ENCODE peak calls at places on chromosomes 16 and 17, in four cellular contexts. K, A, L and C are unnamed samples.

GRCh38 chr16:57862698-57863433 is 60.6 kb upstream of the KIFC3 start:
- DNase-seq in K (no peak), A (no peak), L (no peak), C (no peak)

GRCh38 chr16:13359835-13360234 is 458.4 kb downstream of the SHISA9 start:
- DNase-seq in K (no peak), A (no peak), L (no peak), C (no peak)

GRCh38 chr17:49557204-49558024 is 18.3 kb upstream of the NXPH3 start:
- DNase-seq in K (no peak), A (peak), L (no peak), C (peak)

GRCh38 chr17:30793282-30793977 is 31.1 kb downstream of the CRLF3 start:
- DNase-seq in K (no peak), A (no peak), L (no peak), C (no peak)

GRCh38 chr16:81967358-81967757 is 43.9 kb downstream of the SDR42E1 start:
- DNase-seq in K (no peak), A (no peak), L (no peak), C (no peak)

GRCh38 chr17:11144358-11145233 is 96.4 kb upstream of the SHISA6 start:
- DNase-seq in K (no peak), A (peak), L (no peak), C (peak)

GRCh38 chr16:30982548-30983288 is 2.3 kb upstream of the HSD3B7 start:
- DNase-seq in K (no peak), A (no peak), L (no peak), C (no peak)

GRCh38 chr16:69523571-69523970 is 42.2 kb upstream of the NFAT5 start:
- DNase-seq in K (no peak), A (no peak), L (no peak), C (no peak)

GRCh38 chr17:9893606-9894005 is 11.5 kb downstream of the RCVRN start:
- DNase-seq in K (no peak), A (no peak), L (no peak), C (no peak)

GRCh38 chr16:27217256-27217655 is 13.9 kb downstream of the KDM8 start:
- DNase-seq in K (no peak), A (no peak), L (no peak), C (peak)

GRCh38 chr16:14181371-14182050 is 110.4 kb downstream of the MRTFB start:
- DNase-seq in K (no peak), A (no peak), L (no peak), C (no peak)

GRCh38 chr17:65896889-65897288 is 295.0 kb downstream of the CEP112 start:
- DNase-seq in K (no peak), A (no peak), L (no peak), C (no peak)

GRCh38 chr16:56238188-56238587 is 46.9 kb downstream of the GNAO1 start:
- DNase-seq in K (no peak), A (no peak), L (no peak), C (no peak)

GRCh38 chr16:87575027-87575804 is 27.1 kb upstream of the JPH3 start:
- DNase-seq in K (no peak), A (no peak), L (no peak), C (peak)

GRCh38 chr16:674968-675883 is at the start of gene RHBDL1:
- DNase-seq in K (no peak), A (no peak), L (no peak), C (peak)

GRCh38 chr16:19241512-19241911 is 44.0 kb upstream of the CLEC19A start:
- DNase-seq in K (no peak), A (no peak), L (no peak), C (no peak)